ENCODE peak calls at places on chromosomes 13 and 19, in six cellular contexts. S is NCI-H1092; F is naive thymus-derived CD8-positive, alpha-beta T cell; Y is epithelial cell of prostate; U is left cardiac atrium; M is iPS-NIHi11. B is an unnamed sample.

GRCh38 chr19:42174188-42174587 is 41.9 kb upstream of the POU2F2 start:
- DNase-seq in S (no peak), F (no peak), Y (no peak), U (no peak), M (no peak), B (no peak)

GRCh38 chr19:55258476-55258827 is 365 bp downstream of the PPP6R1 start:
- DNase-seq in S (no peak), F (no peak), Y (no peak), U (no peak), M (peak), B (no peak)

GRCh38 chr13:111534646-111535461 is 214.4 kb downstream of the TEX29 start:
- DNase-seq in S (no peak), F (no peak), Y (no peak), U (no peak), M (no peak), B (no peak)

GRCh38 chr19:10887616-10888367 is 16.4 kb downstream of the CARM1 start:
- DNase-seq in S (no peak), F (no peak), Y (no peak), U (no peak), M (no peak), B (no peak)

GRCh38 chr13:21735621-21736401 is 64.9 kb downstream of the FGF9 start:
- DNase-seq in S (peak), F (no peak), Y (no peak), U (peak), M (no peak), B (no peak)

GRCh38 chr13:42405665-42406390 is 133.9 kb downstream of the AKAP11 start:
- DNase-seq in S (no peak), F (no peak), Y (peak), U (no peak), M (no peak), B (no peak)

GRCh38 chr19:47377208-47377701 is 28.1 kb downstream of the DHX34 start:
- DNase-seq in S (peak), F (no peak), Y (no peak), U (peak), M (peak), B (no peak)

GRCh38 chr19:40646564-40647254 is 43.7 kb downstream of the NUMBL start:
- DNase-seq in S (no peak), F (no peak), Y (no peak), U (no peak), M (no peak), B (no peak)

GRCh38 chr13:112457485-112457884 is 81.3 kb downstream of the SPACA7 start:
- DNase-seq in S (no peak), F (no peak), Y (no peak), U (no peak), M (no peak), B (no peak)

GRCh38 chr13:23081901-23082300 is 98.9 kb upstream of the SGCG start:
- DNase-seq in S (no peak), F (no peak), Y (no peak), U (no peak), M (no peak), B (no peak)

GRCh38 chr19:15252398-15253018 is 20.3 kb upstream of the EPHX3 start:
- DNase-seq in S (no peak), F (no peak), Y (no peak), U (no peak), M (peak), B (no peak)

GRCh38 chr19:10270180-10270615 is 722 bp upstream of the ICAM1 start:
- DNase-seq in S (no peak), F (peak), Y (no peak), U (peak), M (no peak), B (no peak)

GRCh38 chr19:15195381-15195964 is 5.3 kb downstream of the NOTCH3 start:
- DNase-seq in S (no peak), F (no peak), Y (peak), U (peak), M (peak), B (no peak)

GRCh38 chr13:34172048-34172447 is 354.1 kb downstream of the RFC3 start:
- DNase-seq in S (no peak), F (no peak), Y (no peak), U (no peak), M (no peak), B (no peak)

GRCh38 chr19:45478454-45479238 is 10.8 kb downstream of the FOSB start:
- DNase-seq in S (peak), F (peak), Y (peak), U (peak), M (peak), B (peak)

GRCh38 chr13:114022309-114022669 is 48.4 kb upstream of the C13orf46 start:
- DNase-seq in S (no peak), F (no peak), Y (no peak), U (peak), M (no peak), B (no peak)

GRCh38 chr13:47959468-47960088 is 41.5 kb downstream of the SUCLA2 start:
- DNase-seq in S (no peak), F (no peak), Y (no peak), U (no peak), M (no peak), B (no peak)

GRCh38 chr13:44815507-44816074 is 173.7 kb downstream of the NUFIP1 start:
- DNase-seq in S (no peak), F (no peak), Y (peak), U (peak), M (peak), B (peak)

GRCh38 chr19:51433092-51433491 is 15.7 kb upstream of the SIGLEC10 start:
- DNase-seq in S (no peak), F (no peak), Y (no peak), U (no peak), M (no peak), B (no peak)

GRCh38 chr19:19866599-19867248 is 1.0 kb downstream of the ZNF253 start:
- DNase-seq in S (peak), F (no peak), Y (no peak), U (peak), M (peak), B (no peak)

GRCh38 chr19:36032251-36033104 is at the start of gene CLIP3:
- DNase-seq in S (peak), F (peak), Y (no peak), U (peak), M (peak), B (no peak)

GRCh38 chr19:18006895-18007604 is 920 bp upstream of the ARRDC2 start:
- DNase-seq in S (peak), F (peak), Y (no peak), U (peak), M (peak), B (no peak)

GRCh38 chr13:113819341-113819730 is 44.5 kb downstream of the GAS6 start:
- DNase-seq in S (no peak), F (no peak), Y (no peak), U (no peak), M (no peak), B (no peak)

GRCh38 chr13:45833663-45834062 is 17.9 kb downstream of the SIAH3 start:
- DNase-seq in S (no peak), F (no peak), Y (peak), U (peak), M (peak), B (no peak)

GRCh38 chr13:48784906-48785555 is 131.3 kb downstream of the CYSLTR2 start:
- DNase-seq in S (no peak), F (no peak), Y (no peak), U (no peak), M (no peak), B (no peak)

GRCh38 chr19:27392027-27392632 is 1820.8 kb downstream of the UQCRFS1 start:
- DNase-seq in S (no peak), F (no peak), Y (no peak), U (no peak), M (no peak), B (no peak)

GRCh38 chr13:24086642-24087041 is 73.9 kb upstream of the SPATA13 start:
- DNase-seq in S (no peak), F (no peak), Y (no peak), U (no peak), M (no peak), B (no peak)

GRCh38 chr13:110225609-110226008 is 81.3 kb downstream of the COL4A1 start:
- DNase-seq in S (no peak), F (no peak), Y (no peak), U (no peak), M (no peak), B (no peak)

GRCh38 chr13:100423375-100423774 is 165.2 kb downstream of the GGACT start:
- DNase-seq in S (no peak), F (no peak), Y (peak), U (no peak), M (no peak), B (no peak)

GRCh38 chr13:67299072-67299635 is 69.0 kb upstream of the PCDH9 start:
- DNase-seq in S (no peak), F (no peak), Y (peak), U (no peak), M (no peak), B (no peak)

GRCh38 chr13:107375701-107376350 is 807.9 kb upstream of the ARGLU1 start:
- DNase-seq in S (peak), F (no peak), Y (no peak), U (no peak), M (no peak), B (no peak)

GRCh38 chr19:44807652-44808462 is 1.0 kb upstream of the BCAM start:
- DNase-seq in S (peak), F (no peak), Y (no peak), U (no peak), M (peak), B (peak)

GRCh38 chr13:50805805-50806204 is 37.7 kb downstream of the DLEU7 start:
- DNase-seq in S (no peak), F (no peak), Y (no peak), U (no peak), M (no peak), B (no peak)

GRCh38 chr19:31083122-31083521 is 266.1 kb downstream of the TSHZ3 start:
- DNase-seq in S (no peak), F (no peak), Y (no peak), U (no peak), M (no peak), B (no peak)

GRCh38 chr13:66617786-66618185 is 612.4 kb downstream of the PCDH9 start:
- DNase-seq in S (no peak), F (no peak), Y (no peak), U (no peak), M (no peak), B (no peak)

GRCh38 chr19:35528218-35529038 is at the start of gene SBSN:
- DNase-seq in S (no peak), F (no peak), Y (peak), U (no peak), M (no peak), B (no peak)